ENCODE peak calls at places on chromosomes 5 and 9, in nine cellular contexts. C is AG04450, E is SK-N-SH, H is heart right ventricle, K is kidney epithelial cell, Z is left ventricle myocardium inferior, I is fibroblast of mammary gland, G is astrocyte of the cerebellum, A is cardiac muscle cell. S is an unnamed sample.

GRCh38 chr5:93076096-93076495 is 504.9 kb downstream of the NR2F1-AS1 start:
- DNase-seq in E (no peak), G (no peak), I (peak; percentile 35), H (no peak), A (no peak), K (no peak), Z (no peak), C (no peak), S (no peak)

GRCh38 chr9:116274293-116274692 is 120.7 kb downstream of the PAPPA start:
- DNase-seq in C (no peak), K (peak; percentile 62), I (peak; percentile 92), E (no peak), Z (no peak), A (no peak), H (no peak), G (no peak), S (no peak)

GRCh38 chr5:36969700-36970395 is 93.3 kb downstream of the NIPBL start:
- DNase-seq in Z (no peak), A (no peak), C (no peak), I (no peak), H (no peak), G (no peak), K (no peak), E (no peak), S (no peak)

GRCh38 chr5:51225671-51226419 is 157.4 kb upstream of the ISL1 start:
- DNase-seq in G (no peak), I (no peak), E (no peak), Z (no peak), H (no peak), A (peak; percentile 48), C (no peak), K (no peak), S (no peak)

GRCh38 chr5:51961154-51961562 is 577.9 kb downstream of the ISL1 start:
- DNase-seq in A (peak; percentile 13), E (peak; percentile 5), H (no peak), C (no peak), G (no peak), I (no peak), K (no peak), Z (no peak), S (no peak)

GRCh38 chr9:32703635-32704034 is 68.2 kb upstream of the TAF1L start:
- DNase-seq in I (no peak), A (peak; percentile 8), K (no peak), G (no peak), Z (no peak), E (no peak), H (no peak), C (no peak), S (no peak)

GRCh38 chr5:27402828-27403227 is 364.4 kb upstream of the CDH9 start:
- DNase-seq in C (no peak), E (no peak), K (no peak), H (no peak), Z (no peak), A (no peak), I (peak; percentile 6), G (no peak), S (no peak)

GRCh38 chr5:152499816-152500575 is 94.9 kb upstream of the NMUR2 start:
- DNase-seq in A (no peak), H (no peak), K (no peak), Z (no peak), E (no peak), G (no peak), C (no peak), I (peak; percentile 10), S (no peak)

GRCh38 chr5:32984851-32985250 is 273.7 kb downstream of the NPR3 start:
- DNase-seq in I (peak; percentile 40), A (no peak), H (no peak), G (no peak), E (no peak), Z (no peak), C (no peak), K (no peak), S (peak; percentile 14)

GRCh38 chr5:141914154-141914743 is 9.4 kb upstream of the DELE1 start:
- DNase-seq in C (no peak), G (no peak), Z (peak; percentile 48), K (no peak), I (no peak), H (peak; percentile 45), E (peak; percentile 94), A (peak; percentile 59), S (no peak)

GRCh38 chr9:89048611-89049010 is 57.3 kb downstream of the S1PR3 start:
- DNase-seq in K (no peak), E (no peak), Z (no peak), A (no peak), C (no peak), I (no peak), H (no peak), G (no peak), S (no peak)

GRCh38 chr5:172106511-172107356 is 81.3 kb downstream of the STK10 start:
- DNase-seq in C (no peak), Z (peak; percentile 62), G (no peak), K (no peak), E (peak; percentile 86), A (peak; percentile 60), I (no peak), H (peak; percentile 72), S (no peak)

GRCh38 chr5:176900783-176901204 is 1.6 kb upstream of the HK3 start:
- DNase-seq in C (no peak), H (no peak), Z (no peak), G (no peak), I (no peak), E (no peak), A (no peak), K (no peak), S (no peak)
- H3K4me3 ChIP-seq in C (no peak overlapping the region), H (no peak overlapping the region), Z (no peak overlapping the region), G (no peak overlapping the region), I (no peak overlapping the region), E (no peak overlapping the region), A (no peak overlapping the region), K (no peak overlapping the region), S (no peak overlapping the region)

GRCh38 chr9:74942801-74943200 is 9.9 kb downstream of the C9orf40 start:
- DNase-seq in A (no peak), G (no peak), I (peak; percentile 31), E (no peak), K (no peak), Z (no peak), H (no peak), C (no peak), S (no peak)

GRCh38 chr9:74935008-74935407 is 17.7 kb downstream of the C9orf40 start:
- DNase-seq in Z (no peak), K (no peak), G (no peak), I (peak; percentile 24), A (no peak), H (no peak), C (no peak), E (peak; percentile 10), S (no peak)

DNA sequence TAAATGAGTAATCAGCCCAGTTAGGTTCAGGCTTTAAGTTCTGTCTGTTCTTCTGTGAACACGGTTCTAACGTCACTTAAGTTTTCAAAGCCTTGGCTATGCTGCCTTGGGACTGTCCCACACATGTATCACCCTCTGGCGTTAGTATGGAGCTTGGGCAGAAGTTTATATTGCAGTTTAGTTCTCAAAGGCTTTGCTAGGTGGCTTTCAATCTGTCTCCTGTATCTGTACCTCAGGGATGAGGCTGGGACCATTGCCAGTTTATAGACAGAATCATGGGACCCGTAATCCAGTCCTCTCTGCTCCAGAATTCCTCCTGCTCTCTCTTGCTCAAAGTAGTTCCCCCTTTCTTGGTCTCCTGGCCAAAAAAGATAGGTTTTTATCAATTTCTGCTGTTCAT is 12.1 kb downstream of the C9orf40 start:
- DNase-seq in G (no peak), C (no peak), H (no peak), E (no peak), I (peak; percentile 1), A (no peak), Z (no peak), K (no peak), S (no peak)
- TF ChIP-seq CTCF in G (no peak), C (no peak), H (no peak), E (no peak), I (no peak), A (no peak), Z (peak; percentile 20), K (peak; percentile 2), S (no peak)

GRCh38 chr9:4742246-4742645 is 1.2 kb upstream of the AK3 start:
- DNase-seq in Z (no peak), A (no peak), E (no peak), I (no peak), G (no peak), H (no peak), K (no peak), C (no peak), S (no peak)
- H3K4me3 ChIP-seq in Z (peak overlapping the region; percentile 85), A (peak overlapping the region; percentile 51), E (peak overlapping the region; percentile 92), I (peak overlapping the region; percentile 79), G (no peak overlapping the region), H (peak overlapping the region; percentile 98), K (peak overlapping the region; percentile 97), C (peak overlapping the region; percentile 84), S (no peak overlapping the region)

GRCh38 chr9:133716564-133717112 is 21.5 kb downstream of the SARDH start:
- DNase-seq in K (no peak), H (peak; percentile 64), E (no peak), C (no peak), G (no peak), A (no peak), I (peak; percentile 37), Z (peak; percentile 66), S (no peak)

GRCh38 chr9:133715295-133715865 is 22.8 kb downstream of the SARDH start:
- DNase-seq in K (no peak), C (no peak), G (no peak), I (peak; percentile 67), A (no peak), H (peak; percentile 72), E (peak; percentile 63), Z (peak; percentile 66), S (no peak)

GRCh38 chr9:133717113-133718031 is 20.8 kb downstream of the SARDH start:
- DNase-seq in E (no peak), K (no peak), Z (no peak), C (no peak), A (no peak), I (no peak), H (peak; percentile 15), G (no peak), S (no peak)

GRCh38 chr9:133714606-133715294 is 23.4 kb downstream of the SARDH start:
- DNase-seq in A (peak; percentile 52), G (peak; percentile 35), E (peak; percentile 59), I (peak; percentile 88), H (peak; percentile 85), K (no peak), Z (peak; percentile 78), C (no peak), S (no peak)

GRCh38 chr9:133715866-133716563 is 22.1 kb downstream of the SARDH start:
- DNase-seq in A (peak; percentile 46), E (peak; percentile 85), H (no peak), K (no peak), C (no peak), Z (no peak), I (peak; percentile 18), G (no peak), S (no peak)
- TF ChIP-seq CTCF in A (peak; percentile 62), E (peak; percentile 50), H (peak; percentile 50), K (peak; percentile 33), C (peak; percentile 52), Z (peak; percentile 58), I (peak; percentile 42), G (peak; percentile 59), S (peak; percentile 44)

DNA sequence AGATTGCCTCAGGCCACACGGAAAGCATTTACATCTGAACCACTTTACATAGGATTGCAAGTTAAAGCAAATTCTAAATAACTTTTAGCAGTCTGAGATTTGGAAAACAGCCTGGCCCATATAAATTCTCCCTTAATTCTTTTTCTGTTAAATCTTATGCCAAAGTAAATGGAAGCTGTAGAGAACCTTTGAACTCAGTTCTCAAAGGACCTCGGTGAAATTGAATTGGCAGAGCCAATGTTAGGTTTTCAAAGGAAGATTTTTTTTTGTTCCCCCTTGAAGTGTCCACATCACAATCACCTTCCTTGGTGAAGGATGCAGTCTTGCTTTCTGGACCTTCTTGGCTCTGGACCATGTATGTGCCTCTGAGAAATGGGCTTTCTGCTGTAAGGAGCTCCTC is 57.4 kb downstream of the SNCAIP start:
- DNase-seq in I (no peak), Z (no peak), G (no peak), E (no peak), K (no peak), A (no peak), C (no peak), H (no peak), S (no peak)
- H3K4me3 ChIP-seq in I (no peak overlapping the region), Z (no peak overlapping the region), G (no peak overlapping the region), E (no peak overlapping the region), K (no peak overlapping the region), A (no peak overlapping the region), C (no peak overlapping the region), H (no peak overlapping the region), S (no peak overlapping the region)